ENCODE peak calls at places on chromosomes 11 and 22, in eight cellular contexts. R, O, D, C, S, Z, V and M are unnamed samples.

GRCh38 chr11:46684364-46684763 is 16.1 kb downstream of the ARHGAP1 start:
- DNase-seq in R (no peak), O (no peak), D (no peak), C (no peak), S (no peak), Z (no peak), V (no peak), M (no peak)

GRCh38 chr11:27281740-27282139 is 81.3 kb downstream of the CCDC34 start:
- DNase-seq in R (no peak), O (no peak), D (no peak), C (no peak), S (no peak), Z (no peak), V (no peak), M (no peak)

GRCh38 chr11:117417856-117418255 is 90.2 kb downstream of the CEP164 start:
- DNase-seq in R (no peak), O (no peak), D (no peak), C (no peak), S (no peak), Z (no peak), V (no peak), M (no peak)

GRCh38 chr22:45112136-45112879 is 51.4 kb upstream of the NUP50 start:
- DNase-seq in R (no peak), O (no peak), D (peak), C (peak), S (no peak), Z (no peak), V (no peak), M (no peak)

GRCh38 chr11:61041755-61042518 is 60.4 kb upstream of the CD5 start:
- DNase-seq in R (peak), O (no peak), D (no peak), C (peak), S (no peak), Z (no peak), V (peak), M (no peak)

GRCh38 chr11:58513747-58514367 is 6.0 kb upstream of the OR5B21 start:
- DNase-seq in R (peak), O (no peak), D (peak), C (peak), S (no peak), Z (no peak), V (peak), M (no peak)

GRCh38 chr11:95121687-95122086 is 32.0 kb downstream of the ENDOD1 start:
- DNase-seq in R (no peak), O (no peak), D (no peak), C (no peak), S (no peak), Z (no peak), V (no peak), M (no peak)

GRCh38 chr11:90168571-90168970 is 34.1 kb downstream of the NAALAD2 start:
- DNase-seq in R (no peak), O (no peak), D (no peak), C (no peak), S (no peak), Z (no peak), V (no peak), M (no peak)

GRCh38 chr22:23534851-23535717 is 45.0 kb downstream of the IGLL1 start:
- DNase-seq in R (no peak), O (no peak), D (no peak), C (no peak), S (no peak), Z (peak), V (no peak), M (peak)

GRCh38 chr11:23359297-23359696 is 499.0 kb upstream of the CCDC179 start:
- DNase-seq in R (peak), O (no peak), D (peak), C (peak), S (no peak), Z (no peak), V (peak), M (no peak)

GRCh38 chr22:49021926-49022815 is 805.5 kb downstream of the BRD1 start:
- DNase-seq in R (no peak), O (no peak), D (no peak), C (no peak), S (no peak), Z (peak), V (no peak), M (no peak)

GRCh38 chr11:62988281-62988680 is 3.5 kb upstream of the SLC22A6 start:
- DNase-seq in R (no peak), O (no peak), D (no peak), C (no peak), S (no peak), Z (no peak), V (no peak), M (no peak)

GRCh38 chr11:35321111-35321510 is 98.2 kb downstream of the SLC1A2 start:
- DNase-seq in R (no peak), O (no peak), D (no peak), C (no peak), S (no peak), Z (no peak), V (no peak), M (no peak)

GRCh38 chr11:64357904-64358535 is 942 bp upstream of the RPS6KA4 start:
- DNase-seq in R (peak), O (no peak), D (no peak), C (no peak), S (no peak), Z (peak), V (no peak), M (no peak)

GRCh38 chr22:28137036-28137435 is 218.0 kb upstream of the PITPNB start:
- DNase-seq in R (no peak), O (no peak), D (no peak), C (no peak), S (no peak), Z (no peak), V (no peak), M (no peak)

GRCh38 chr11:134276396-134277175 is 407 bp downstream of the GLB1L3 start:
- DNase-seq in R (no peak), O (peak), D (no peak), C (no peak), S (no peak), Z (no peak), V (no peak), M (no peak)

GRCh38 chr11:134275188-134275533 is 1.0 kb upstream of the GLB1L3 start:
- DNase-seq in R (no peak), O (no peak), D (no peak), C (no peak), S (no peak), Z (no peak), V (no peak), M (no peak)

GRCh38 chr11:134273317-134273712 is 2.9 kb upstream of the GLB1L3 start:
- DNase-seq in R (no peak), O (no peak), D (no peak), C (no peak), S (no peak), Z (no peak), V (no peak), M (no peak)

GRCh38 chr11:134277176-134278001 is 1.2 kb downstream of the GLB1L3 start:
- DNase-seq in R (no peak), O (peak), D (no peak), C (no peak), S (no peak), Z (no peak), V (no peak), M (no peak)

GRCh38 chr11:134275534-134276395 is at the start of gene GLB1L3:
- DNase-seq in R (no peak), O (peak), D (no peak), C (no peak), S (no peak), Z (no peak), V (peak), M (no peak)
- TF ChIP-seq CTCF in R (no peak), O (peak), D (peak), C (peak), S (no peak), Z (peak), V (peak), M (no peak)

GRCh38 chr11:85346484-85346883 is 280.7 kb downstream of the DLG2 start:
- DNase-seq in R (no peak), O (no peak), D (no peak), C (no peak), S (no peak), Z (no peak), V (no peak), M (no peak)

GRCh38 chr11:85348945-85349344 is 278.2 kb downstream of the DLG2 start:
- DNase-seq in R (no peak), O (no peak), D (no peak), C (no peak), S (no peak), Z (no peak), V (no peak), M (no peak)

DNA sequence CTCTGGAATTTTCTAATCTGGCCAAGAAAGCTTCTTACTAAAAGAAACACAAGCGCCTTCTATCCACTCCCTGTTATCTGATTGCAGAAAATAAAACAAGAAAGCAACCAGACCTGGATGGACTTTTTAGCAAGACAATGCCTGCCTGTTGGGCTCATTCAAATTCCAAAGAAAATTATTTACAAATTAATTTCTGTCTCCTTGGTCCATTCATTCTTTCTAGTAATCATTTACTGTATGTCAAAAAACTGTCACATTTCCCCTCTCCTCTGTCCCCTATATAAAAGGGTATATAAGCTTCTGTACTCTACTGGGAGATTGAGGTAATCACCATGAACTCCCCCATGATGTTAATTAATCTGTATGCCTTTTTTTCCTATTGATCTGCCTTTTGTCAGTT is 279.9 kb downstream of the DLG2 start:
- DNase-seq in R (no peak), O (no peak), D (no peak), C (no peak), S (no peak), Z (no peak), V (no peak), M (no peak)
- TF ChIP-seq CTCF in R (no peak), O (no peak), D (no peak), C (no peak), S (no peak), Z (no peak), V (no peak), M (no peak)

GRCh38 chr22:38103641-38104040 is 6.8 kb downstream of the BAIAP2L2 start:
- DNase-seq in R (no peak), O (no peak), D (no peak), C (no peak), S (no peak), Z (no peak), V (no peak), M (no peak)

GRCh38 chr22:38097058-38097457 is 13.1 kb upstream of the SLC16A8 start:
- DNase-seq in R (no peak), O (no peak), D (no peak), C (no peak), S (no peak), Z (no peak), V (no peak), M (no peak)

GRCh38 chr22:38098410-38099249 is 11.9 kb downstream of the BAIAP2L2 start:
- DNase-seq in R (no peak), O (no peak), D (peak), C (peak), S (no peak), Z (no peak), V (no peak), M (no peak)

GRCh38 chr22:38097557-38098409 is 12.7 kb downstream of the BAIAP2L2 start:
- DNase-seq in R (no peak), O (no peak), D (no peak), C (peak), S (no peak), Z (no peak), V (no peak), M (peak)
- TF ChIP-seq CTCF in R (no peak), O (peak), D (peak), C (peak), S (peak), Z (peak), V (no peak), M (peak)

DNA sequence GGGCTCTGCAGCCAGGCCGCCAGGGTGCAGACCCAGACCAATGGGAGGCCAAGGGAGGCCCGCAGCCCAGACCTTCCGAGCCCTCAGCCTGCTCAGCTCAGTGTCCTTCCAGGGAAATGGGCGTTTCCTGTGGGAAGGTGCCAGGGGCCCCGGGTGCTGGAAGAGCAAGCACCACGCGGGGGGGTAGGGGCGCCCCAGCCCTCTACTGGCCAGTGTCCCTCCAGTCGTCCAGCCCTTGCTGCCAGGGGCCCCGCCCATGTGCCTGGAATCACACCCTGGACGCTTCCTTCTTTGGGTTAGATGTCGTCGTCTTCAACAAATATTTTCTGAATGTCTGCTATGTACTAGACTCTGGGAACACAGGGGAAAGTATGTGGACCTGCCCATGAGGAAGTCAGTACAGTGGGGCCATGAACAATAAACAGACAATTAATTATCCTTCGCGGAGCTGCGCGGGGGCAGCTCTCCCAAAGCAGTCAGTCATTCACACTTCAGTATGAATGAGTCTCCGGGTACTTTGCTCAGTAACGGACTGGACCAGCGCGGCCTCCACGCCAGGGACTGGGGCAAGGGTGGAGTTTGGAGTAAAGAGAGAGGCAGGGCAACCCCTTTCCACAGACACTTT is 60.2 kb downstream of the CDKN1C start:
- DNase-seq in R (peak), O (no peak), D (peak), C (peak), S (peak), Z (peak), V (no peak), M (peak)
- TF ChIP-seq CTCF in R (no peak), O (no peak), D (peak), C (no peak), S (no peak), Z (no peak), V (no peak), M (peak)

GRCh38 chr11:109059402-109059801 is 362.6 kb upstream of the C11orf87 start:
- DNase-seq in R (no peak), O (no peak), D (no peak), C (no peak), S (no peak), Z (no peak), V (no peak), M (no peak)

GRCh38 chr11:109062445-109062844 is 359.5 kb upstream of the C11orf87 start:
- DNase-seq in R (no peak), O (no peak), D (peak), C (peak), S (no peak), Z (no peak), V (peak), M (no peak)
- TF ChIP-seq CTCF in R (no peak), O (no peak), D (no peak), C (no peak), S (no peak), Z (no peak), V (no peak), M (no peak)